ENCODE peak calls at places on chromosome 12, in four cellular contexts. B is heart right ventricle, Y is Peyer's patch, X is HL-60. H is an unnamed sample.

GRCh38 chr12:50074936-50075807 is 10.0 kb upstream of the SMARCD1 start:
- DNase-seq in B (peak), Y (peak), X (peak), H (peak)

GRCh38 chr12:84757978-84758377 is 154.6 kb downstream of the SLC6A15 start:
- DNase-seq in B (no peak), Y (no peak), X (no peak), H (no peak)

GRCh38 chr12:4177257-4177656 is 96.3 kb upstream of the CCND2 start:
- DNase-seq in B (no peak), Y (no peak), X (peak), H (no peak)

GRCh38 chr12:81270385-81270784 is 192.5 kb downstream of the ACSS3 start:
- DNase-seq in B (no peak), Y (no peak), X (no peak), H (no peak)

GRCh38 chr12:26011099-26011498 is 52.6 kb downstream of the RASSF8 start:
- DNase-seq in B (no peak), Y (no peak), X (no peak), H (no peak)

GRCh38 chr12:62865090-62865489 is 69.9 kb downstream of the PPM1H start:
- DNase-seq in B (peak), Y (no peak), X (no peak), H (no peak)

GRCh38 chr12:96441811-96442210 is 41.6 kb upstream of the CDK17 start:
- DNase-seq in B (no peak), Y (no peak), X (no peak), H (no peak)

GRCh38 chr12:23335593-23335992 is 613.9 kb downstream of the SOX5 start:
- DNase-seq in B (no peak), Y (no peak), X (no peak), H (no peak)

GRCh38 chr12:51886021-51886710 is 1.7 kb upstream of the ANKRD33 start:
- DNase-seq in B (peak), Y (no peak), X (peak), H (no peak)

GRCh38 chr12:49161092-49161795 is 27.6 kb downstream of the TUBA1A start:
- DNase-seq in B (no peak), Y (no peak), X (peak), H (no peak)

GRCh38 chr12:114672817-114673168 is 11.2 kb downstream of the TBX3 start:
- DNase-seq in B (no peak), Y (no peak), X (no peak), H (no peak)
- H3K27ac ChIP-seq in B (peak), Y (no peak), X (no peak), H (no peak)

GRCh38 chr12:88559772-88560171 is 20.5 kb downstream of the KITLG start:
- DNase-seq in B (no peak), Y (no peak), X (no peak), H (no peak)
- H3K27ac ChIP-seq in B (no peak), Y (no peak), X (no peak), H (no peak)

DNA sequence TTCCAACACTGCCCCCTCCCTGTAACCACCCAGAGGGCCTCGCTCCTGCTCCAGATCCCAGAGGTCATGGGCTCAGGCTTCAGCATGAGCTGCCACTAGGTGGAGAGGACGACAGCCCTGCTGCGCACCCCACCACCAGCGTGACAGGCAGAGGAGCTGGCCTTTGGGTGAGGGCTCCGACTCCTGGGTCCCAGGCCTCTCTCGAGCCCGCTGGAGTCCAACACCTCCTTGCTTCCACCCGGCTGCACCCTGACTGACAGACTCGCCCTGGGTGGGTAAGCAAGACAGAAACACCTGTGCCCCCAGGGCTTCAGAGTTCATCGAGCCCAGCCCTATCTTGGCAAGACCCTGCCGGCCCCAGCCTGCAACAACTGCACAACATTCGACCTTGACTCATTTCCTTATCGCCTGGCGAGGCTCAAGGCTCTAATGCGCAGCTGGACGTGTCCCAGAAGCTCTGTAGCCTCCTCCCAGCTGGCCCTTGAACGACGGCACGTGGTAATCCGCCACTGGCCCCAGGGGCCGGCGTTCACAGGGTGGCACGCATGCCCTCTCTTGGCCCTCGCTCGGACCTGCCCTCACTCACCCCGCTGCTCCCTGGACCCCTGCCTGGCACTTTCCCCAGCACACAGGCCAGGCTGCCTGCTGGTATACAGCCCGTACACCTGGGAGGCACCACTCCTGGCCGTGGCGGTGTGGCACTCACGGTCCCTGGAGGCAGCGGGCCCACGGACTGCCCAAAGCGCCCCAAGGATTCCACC is 28.0 kb downstream of the VPS37B start:
- DNase-seq in B (peak), Y (peak), X (no peak), H (no peak)
- H3K27ac ChIP-seq in B (peak), Y (peak), X (no peak), H (no peak)

GRCh38 chr12:57743769-57744168 is 1.1 kb upstream of the TSPAN31 start:
- DNase-seq in B (no peak), Y (no peak), X (no peak), H (no peak)
- H3K27ac ChIP-seq in B (peak), Y (no peak), X (peak), H (no peak)

GRCh38 chr12:19085090-19085489 is 44.4 kb upstream of the PLEKHA5 start:
- DNase-seq in B (no peak), Y (no peak), X (no peak), H (no peak)
- H3K27ac ChIP-seq in B (no peak), Y (no peak), X (no peak), H (no peak)

DNA sequence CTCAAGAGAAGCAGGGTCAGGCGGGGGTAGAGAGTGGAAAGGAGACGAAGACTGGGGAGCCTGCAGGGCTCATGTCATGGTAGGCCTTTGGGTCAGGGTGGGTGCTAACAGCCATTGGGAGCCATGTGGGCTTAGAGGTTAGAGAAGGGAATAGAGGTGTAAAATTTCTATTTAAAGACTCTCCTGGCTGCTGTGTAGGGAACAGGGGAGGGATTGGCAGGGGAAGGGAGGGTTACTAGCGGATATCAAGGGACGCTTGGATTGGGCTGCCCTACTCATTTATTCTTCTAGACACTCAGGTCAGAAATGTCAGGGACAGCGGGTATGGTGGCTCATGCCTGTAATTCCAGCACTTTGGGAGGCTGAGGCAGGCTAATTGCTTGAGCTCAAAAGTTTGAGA is 18.2 kb downstream of the WSCD2 start:
- DNase-seq in B (no peak), Y (no peak), X (no peak), H (no peak)
- H3K27ac ChIP-seq in B (peak), Y (no peak), X (no peak), H (no peak)

DNA sequence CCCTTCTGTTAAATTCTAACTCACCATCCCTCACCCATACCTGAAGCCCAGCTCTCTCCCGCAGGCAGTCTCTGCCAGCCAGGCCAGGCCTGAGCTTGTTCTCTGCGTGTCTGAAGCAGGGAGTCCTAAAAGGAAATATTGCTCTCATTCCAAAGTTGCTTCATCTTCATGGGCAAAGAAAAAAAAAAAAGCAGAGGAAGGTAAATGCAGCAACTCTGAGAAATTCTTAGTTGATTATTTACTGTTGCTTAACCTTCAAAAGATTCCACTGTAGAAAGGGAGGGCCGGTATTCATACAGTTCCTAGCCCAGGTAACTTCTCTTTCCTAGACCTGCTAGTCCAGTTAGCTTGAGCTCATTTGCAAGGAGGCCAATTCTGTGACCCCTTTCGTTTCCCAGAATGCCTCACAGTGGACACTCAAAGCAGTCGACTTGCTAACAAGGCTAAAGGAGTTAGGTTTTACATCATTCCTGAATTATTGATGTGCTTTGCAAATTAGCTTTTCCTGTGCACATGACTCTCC is 193.5 kb upstream of the EEA1 start:
- DNase-seq in B (no peak), Y (no peak), X (peak), H (no peak)
- H3K27ac ChIP-seq in B (no peak), Y (no peak), X (peak), H (no peak)

DNA sequence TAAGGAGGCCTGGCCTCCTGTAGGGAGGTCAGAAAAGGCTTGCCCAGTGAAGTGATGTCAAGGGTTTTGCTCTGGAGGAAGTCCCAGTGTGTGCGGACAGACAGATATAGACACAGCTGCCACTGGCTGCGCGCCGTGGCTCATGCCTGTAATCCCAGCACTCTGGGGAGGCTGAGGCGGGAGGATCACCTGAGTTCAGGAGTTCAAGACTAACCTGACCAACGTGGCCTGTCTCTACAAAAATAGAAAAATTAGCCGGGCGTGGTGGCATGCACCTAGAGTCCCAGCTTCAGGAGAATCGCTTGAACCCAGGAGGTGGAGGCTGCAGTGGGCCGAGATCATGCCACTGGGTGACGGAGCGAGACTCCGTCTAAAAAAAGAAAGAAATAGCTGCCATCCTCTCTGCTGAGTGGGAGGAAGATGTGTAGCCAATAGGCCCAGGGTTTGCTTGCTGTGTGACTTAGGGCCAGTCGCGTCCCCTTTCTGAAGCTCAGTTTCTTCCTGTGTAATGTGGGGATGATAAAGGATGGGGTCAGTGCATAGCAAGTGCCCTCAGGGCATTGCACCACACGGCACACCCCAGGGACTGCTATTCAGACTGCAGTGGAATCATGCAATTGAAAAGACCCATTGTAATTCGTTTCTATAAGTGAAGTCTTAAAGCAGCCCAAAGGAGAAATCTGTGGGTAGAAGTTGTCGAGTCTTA is 18.7 kb upstream of the MLEC start:
- DNase-seq in B (no peak), Y (no peak), X (no peak), H (no peak)
- H3K27ac ChIP-seq in B (no peak), Y (no peak), X (no peak), H (no peak)

DNA sequence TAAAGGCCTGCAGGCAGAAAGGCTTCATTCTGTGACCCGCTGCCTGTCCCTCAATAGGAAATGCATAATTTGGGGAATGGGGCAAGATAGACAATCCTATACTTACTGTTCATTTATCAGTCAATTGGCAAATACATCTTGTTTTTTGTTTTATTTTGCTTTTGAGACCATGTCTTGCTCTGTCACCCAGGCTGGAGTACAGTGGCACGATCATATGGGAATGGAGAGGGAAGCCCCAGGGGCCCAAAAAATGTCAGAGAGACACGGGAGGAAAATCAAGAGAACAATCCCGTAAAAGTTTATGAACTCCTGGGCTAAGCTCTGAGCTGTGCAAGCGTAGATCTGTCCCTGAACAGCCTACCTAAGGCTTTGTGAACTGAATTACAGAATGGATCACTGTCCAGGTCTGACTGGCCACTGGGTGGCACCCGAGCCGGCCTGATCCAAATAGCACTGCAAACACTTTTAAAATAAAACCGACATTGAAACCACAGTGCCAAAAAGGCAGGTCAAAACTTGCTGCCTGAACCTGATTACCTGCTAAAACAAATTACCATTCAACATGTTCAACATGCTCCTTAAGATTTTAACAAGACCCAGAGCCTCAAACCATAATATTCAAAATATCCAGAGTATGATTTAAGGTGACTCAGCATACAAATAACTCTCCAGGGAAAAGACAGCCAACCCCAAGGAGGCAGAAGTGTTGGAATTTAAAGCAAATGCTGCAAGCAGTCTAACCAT is 11.8 kb downstream of the COPS7A start:
- DNase-seq in B (peak), Y (peak), X (peak), H (peak)
- H3K27ac ChIP-seq in B (peak), Y (no peak), X (no peak), H (no peak)

H was measured in SJCRH30.